ENCODE peak calls at places on chromosomes 2 and 18, in ten cellular contexts. G is left ventricle myocardium inferior; V is heart right ventricle; U is activated CD4-positive, alpha-beta T cell treated with anti-CD3 and anti-CD28 coated beads for 24 hours; N is endodermal cell; Q is CD4-positive, alpha-beta T cell; S is heart left ventricle; I is lower lobe of right lung; B is RKO; C is non-pigmented ciliary epithelial cell. K is an unnamed sample.

GRCh38 chr2:49770919-49771318 is 616.6 kb upstream of the FSHR start:
- DNase-seq in B (peak; percentile 61), S (no peak), U (no peak), I (no peak), C (no peak), Q (no peak), V (peak; percentile 22), N (peak; percentile 93), G (peak; percentile 20), K (peak; percentile 46)

GRCh38 chr2:221505605-221506004 is 66.5 kb downstream of the EPHA4 start:
- DNase-seq in I (no peak), C (no peak), G (no peak), U (no peak), S (no peak), N (no peak), Q (no peak), B (no peak), V (no peak), K (no peak)

GRCh38 chr2:109182426-109182825 is 53.4 kb downstream of the SH3RF3 start:
- DNase-seq in N (no peak), G (no peak), V (no peak), S (no peak), I (no peak), Q (no peak), U (no peak), B (no peak), C (no peak), K (no peak)

GRCh38 chr2:17879137-17879912 is 858 bp downstream of the KCNS3 start:
- DNase-seq in Q (no peak), I (peak; percentile 76), N (peak; percentile 94), U (no peak), B (no peak), V (peak; percentile 72), C (no peak), G (peak; percentile 73), S (peak; percentile 72), K (peak; percentile 51)

GRCh38 chr2:239400000-239400831 is 604 bp downstream of the HDAC4 start:
- DNase-seq in N (peak; percentile 47), V (no peak), S (no peak), Q (no peak), G (no peak), C (no peak), I (no peak), U (no peak), B (peak; percentile 1), K (no peak)

GRCh38 chr2:23430263-23430662 is 45.3 kb downstream of the KLHL29 start:
- DNase-seq in U (no peak), V (no peak), Q (no peak), B (peak; percentile 53), G (no peak), S (peak; percentile 8), I (no peak), C (peak; percentile 89), N (peak; percentile 7), K (no peak)

GRCh38 chr18:45910405-45911023 is 56.6 kb downstream of the EPG5 start:
- DNase-seq in U (peak; percentile 52), C (peak; percentile 8), B (peak; percentile 24), S (peak; percentile 32), Q (peak; percentile 41), I (peak; percentile 52), V (peak; percentile 25), N (peak; percentile 89), G (peak; percentile 30), K (peak; percentile 55)

GRCh38 chr2:53150146-53150545 is 617.5 kb upstream of the CHAC2 start:
- DNase-seq in G (no peak), C (no peak), I (no peak), U (no peak), Q (no peak), B (no peak), V (no peak), S (no peak), N (no peak), K (no peak)

GRCh38 chr18:55706893-55707292 is 118.9 kb upstream of the TCF4 start:
- DNase-seq in C (peak; percentile 89), S (no peak), N (no peak), I (no peak), B (no peak), G (no peak), Q (no peak), V (no peak), U (no peak), K (no peak)

GRCh38 chr2:237818066-237818473 is 19.5 kb downstream of the RBM44 start:
- DNase-seq in N (no peak), G (no peak), I (no peak), Q (no peak), S (no peak), B (peak; percentile 60), U (no peak), V (no peak), C (peak; percentile 53), K (no peak)

GRCh38 chr2:55616509-55617159 is 788 bp downstream of the PPP4R3B start:
- DNase-seq in N (peak; percentile 63), I (no peak), C (peak; percentile 15), U (no peak), S (no peak), V (no peak), Q (no peak), G (no peak), B (peak; percentile 84), K (peak; percentile 79)

GRCh38 chr2:144682248-144682647 is 162.3 kb upstream of the ZEB2 start:
- DNase-seq in U (no peak), I (no peak), Q (no peak), N (no peak), C (no peak), B (no peak), S (no peak), G (no peak), V (no peak), K (no peak)

GRCh38 chr2:158315000-158315399 is 141.6 kb downstream of the CCDC148 start:
- DNase-seq in Q (no peak), C (no peak), S (no peak), U (no peak), B (no peak), N (no peak), V (no peak), I (no peak), G (no peak), K (no peak)

GRCh38 chr2:163207706-163208370 is 369.3 kb upstream of the KCNH7 start:
- DNase-seq in B (no peak), I (no peak), N (no peak), G (no peak), V (no peak), S (no peak), C (no peak), Q (no peak), U (no peak), K (no peak)

GRCh38 chr2:222944552-222944951 is 83.7 kb downstream of the ACSL3 start:
- DNase-seq in C (no peak), G (no peak), I (no peak), V (no peak), N (no peak), Q (no peak), B (no peak), S (no peak), U (no peak), K (no peak)

GRCh38 chr2:120261387-120262006 is 8.8 kb downstream of the RALB start:
- DNase-seq in U (peak; percentile 35), S (no peak), Q (no peak), G (no peak), I (no peak), N (no peak), C (no peak), V (no peak), B (no peak), K (no peak)

GRCh38 chr2:162475661-162476060 is 131.7 kb downstream of the GCA start:
- DNase-seq in C (no peak), N (no peak), U (no peak), I (no peak), S (no peak), Q (no peak), B (no peak), V (no peak), G (no peak), K (no peak)

GRCh38 chr2:163626208-163626607 is 109.6 kb downstream of the FIGN start:
- DNase-seq in U (no peak), B (no peak), G (no peak), S (no peak), I (no peak), C (no peak), V (no peak), Q (no peak), N (no peak), K (no peak)

GRCh38 chr2:52311862-52312261 is 1279.9 kb upstream of the NRXN1 start:
- DNase-seq in Q (no peak), S (no peak), V (no peak), U (no peak), B (no peak), N (no peak), G (no peak), I (no peak), C (no peak), K (no peak)

GRCh38 chr2:136327162-136327852 is 209.4 kb upstream of the CXCR4 start:
- DNase-seq in U (peak; percentile 47), C (peak; percentile 23), B (no peak), G (no peak), N (peak; percentile 61), V (no peak), Q (peak; percentile 70), I (no peak), S (no peak), K (peak; percentile 7)

GRCh38 chr2:173583196-173583595 is 228.5 kb downstream of the CDCA7 start:
- DNase-seq in G (no peak), N (no peak), U (no peak), B (no peak), I (no peak), S (no peak), C (no peak), V (no peak), Q (no peak), K (no peak)

GRCh38 chr2:28274911-28275685 is 117.6 kb upstream of the FOSL2 start:
- DNase-seq in U (no peak), G (no peak), V (no peak), I (no peak), C (peak; percentile 99), Q (no peak), N (peak; percentile 77), S (peak; percentile 44), B (peak; percentile 83), K (peak; percentile 58)

GRCh38 chr18:2354292-2354691 is 217.0 kb downstream of the METTL4 start:
- DNase-seq in Q (no peak), V (no peak), S (no peak), N (no peak), U (no peak), B (no peak), G (no peak), C (no peak), I (no peak), K (no peak)

GRCh38 chr18:63445067-63445466 is 22.8 kb upstream of the VPS4B start:
- DNase-seq in G (no peak), I (no peak), N (no peak), V (no peak), S (no peak), C (no peak), U (no peak), B (no peak), Q (no peak), K (no peak)

GRCh38 chr2:8662239-8662879 is 19.5 kb upstream of the ID2 start:
- DNase-seq in V (no peak), S (no peak), I (peak; percentile 28), N (no peak), U (no peak), G (no peak), C (no peak), B (peak; percentile 33), Q (no peak), K (peak; percentile 29)

GRCh38 chr2:227237786-227238185 is 73.4 kb downstream of the COL4A3 start:
- DNase-seq in C (no peak), V (no peak), Q (no peak), G (no peak), N (no peak), I (no peak), U (no peak), S (no peak), B (no peak), K (no peak)

GRCh38 chr2:240095556-240096523 is 40.3 kb downstream of the COPS9 start:
- DNase-seq in Q (no peak), U (no peak), N (peak; percentile 82), G (no peak), V (no peak), S (no peak), C (no peak), B (no peak), I (no peak), K (no peak)

GRCh38 chr2:195532255-195532627 is 124.8 kb upstream of the SLC39A10 start:
- DNase-seq in V (no peak), S (no peak), C (no peak), N (no peak), Q (no peak), U (no peak), I (no peak), B (no peak), G (no peak), K (no peak)